ENCODE peak calls at places on chromosomes 11 and 22, in seven cellular contexts. R, D, Q, U, E, V and L are unnamed samples.
A peak's percentile ranks its signal among the peaks of the same experiment; 100 is the strongest.

GRCh38 chr11:68026391-68027105 is 3.9 kb upstream of the NDUFS8 start:
- DNase-seq in R (no peak), D (no peak), Q (no peak), U (no peak), E (no peak), V (no peak), L (no peak)

GRCh38 chr22:37462983-37463382 is 23.2 kb downstream of the MFNG start:
- DNase-seq in R (no peak), D (no peak), Q (no peak), U (no peak), E (peak; percentile 36), V (no peak), L (no peak)

GRCh38 chr11:129061466-129062194 is 119.0 kb upstream of the TP53AIP1 start:
- DNase-seq in R (no peak), D (no peak), Q (no peak), U (no peak), E (peak; percentile 52), V (no peak), L (no peak)

GRCh38 chr11:68150029-68150428 is 28.8 kb upstream of the CHKA start:
- DNase-seq in R (no peak), D (no peak), Q (peak; percentile 48), U (no peak), E (peak; percentile 78), V (peak; percentile 82), L (no peak)

GRCh38 chr11:9180784-9181183 is 84.4 kb downstream of the DENND5A start:
- DNase-seq in R (peak; percentile 63), D (no peak), Q (no peak), U (no peak), E (no peak), V (no peak), L (no peak)

GRCh38 chr11:72223615-72224586 is 666 bp upstream of the INPPL1 start:
- DNase-seq in R (no peak), D (no peak), Q (peak; percentile 87), U (peak; percentile 69), E (peak; percentile 79), V (peak; percentile 80), L (peak; percentile 62)

GRCh38 chr11:78193806-78194205 is 5.1 kb downstream of the USP35 start:
- DNase-seq in R (no peak), D (no peak), Q (no peak), U (no peak), E (no peak), V (no peak), L (no peak)

GRCh38 chr22:18156878-18157713 is 7.1 kb downstream of the USP18 start:
- DNase-seq in R (peak; percentile 98), D (peak; percentile 43), Q (no peak), U (peak; percentile 43), E (peak; percentile 72), V (no peak), L (no peak)

GRCh38 chr11:118306556-118306955 is 2.0 kb downstream of the CD3E start:
- DNase-seq in R (no peak), D (no peak), Q (no peak), U (no peak), E (no peak), V (no peak), L (no peak)

GRCh38 chr11:6320411-6321207 is at the start of gene CAVIN3:
- DNase-seq in R (no peak), D (peak; percentile 25), Q (peak; percentile 92), U (peak; percentile 88), E (peak; percentile 77), V (peak; percentile 87), L (no peak)

GRCh38 chr11:68954970-68955958 is 25.5 kb downstream of the MRGPRD start:
- DNase-seq in R (no peak), D (no peak), Q (no peak), U (no peak), E (peak; percentile 15), V (peak; percentile 49), L (no peak)

GRCh38 chr11:118338637-118339061 is 3.9 kb downstream of the CD3D start:
- DNase-seq in R (no peak), D (no peak), Q (no peak), U (peak; percentile 61), E (no peak), V (no peak), L (peak; percentile 62)

GRCh38 chr11:20087118-20087521 is 73.2 kb downstream of the DBX1 start:
- DNase-seq in R (peak; percentile 96), D (no peak), Q (no peak), U (no peak), E (no peak), V (no peak), L (no peak)

GRCh38 chr11:120334894-120335462 is 1.2 kb upstream of the ARHGEF12 start:
- DNase-seq in R (peak; percentile 58), D (no peak), Q (no peak), U (peak; percentile 85), E (peak; percentile 62), V (no peak), L (no peak)

GRCh38 chr11:114938799-114939198 is 260.5 kb downstream of the NXPE2 start:
- DNase-seq in R (no peak), D (no peak), Q (no peak), U (no peak), E (no peak), V (no peak), L (no peak)

GRCh38 chr11:19988598-19988997 is 171.7 kb downstream of the DBX1 start:
- DNase-seq in R (peak; percentile 94), D (no peak), Q (no peak), U (no peak), E (peak; percentile 15), V (peak; percentile 72), L (no peak)

GRCh38 chr11:43515090-43515489 is 156.4 kb downstream of the TTC17 start:
- DNase-seq in R (no peak), D (no peak), Q (no peak), U (peak; percentile 16), E (no peak), V (no peak), L (no peak)
- TF ChIP-seq CTCF in R (peak; percentile 18), D (no peak), Q (no peak), U (peak; percentile 7), E (no peak), V (no peak), L (no peak)

GRCh38 chr11:103585911-103586310 is 450.5 kb upstream of the DDI1 start:
- DNase-seq in R (no peak), D (no peak), Q (no peak), U (no peak), E (no peak), V (no peak), L (no peak)
- TF ChIP-seq CTCF in R (no peak), D (no peak), Q (no peak), U (no peak), E (no peak), V (no peak), L (no peak)

GRCh38 chr11:110478410-110478809 is 48.7 kb downstream of the FDX1 start:
- DNase-seq in R (no peak), D (no peak), Q (no peak), U (no peak), E (no peak), V (no peak), L (no peak)
- TF ChIP-seq CTCF in R (no peak), D (peak; percentile 19), Q (no peak), U (peak; percentile 40), E (no peak), V (no peak), L (no peak)

DNA sequence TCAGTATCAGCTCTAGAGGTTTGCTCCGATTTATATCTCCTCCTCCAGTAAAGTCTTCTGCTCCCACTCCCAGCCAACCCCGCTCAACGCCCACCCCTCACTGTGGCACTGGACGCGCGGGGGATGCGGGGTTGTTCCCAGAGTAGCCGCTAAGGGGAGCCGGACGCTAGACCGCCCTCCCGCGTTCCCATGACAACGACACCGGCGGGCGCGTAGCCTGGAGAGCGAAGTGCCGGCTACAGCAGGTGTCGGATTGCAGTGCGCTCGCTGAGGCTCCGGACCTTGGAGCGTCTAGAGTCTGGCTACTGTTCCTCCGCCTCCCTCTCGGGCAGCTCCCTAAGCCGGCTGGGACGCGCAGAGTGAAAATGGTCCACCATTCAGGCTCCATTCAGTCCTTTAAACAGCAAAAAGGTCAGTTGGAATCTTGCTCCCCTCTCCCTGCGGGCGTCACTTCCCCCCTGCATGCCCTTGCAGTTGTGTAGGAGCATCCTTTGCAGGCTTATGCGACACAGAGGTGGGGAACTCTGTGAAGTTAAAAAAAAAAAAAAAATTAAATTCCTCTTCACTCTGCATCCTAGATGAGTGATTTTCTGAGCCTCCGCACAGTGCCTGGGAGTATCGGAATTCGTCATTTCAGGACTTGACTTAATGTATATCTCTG is at the start of gene ANO3:
- DNase-seq in R (peak; percentile 17), D (peak; percentile 72), Q (no peak), U (peak; percentile 47), E (peak; percentile 88), V (peak; percentile 79), L (no peak)
- TF ChIP-seq CTCF in R (peak; percentile 85), D (peak; percentile 41), Q (peak; percentile 22), U (no peak), E (peak; percentile 74), V (peak; percentile 37), L (no peak)

GRCh38 chr11:12235549-12235944 is 125.2 kb downstream of the MICAL2 start:
- DNase-seq in R (no peak), D (no peak), Q (no peak), U (peak; percentile 39), E (no peak), V (no peak), L (no peak)

GRCh38 chr11:12235945-12236743 is 125.8 kb downstream of the MICAL2 start:
- DNase-seq in R (no peak), D (no peak), Q (no peak), U (peak; percentile 77), E (no peak), V (peak; percentile 58), L (peak; percentile 57)

GRCh38 chr11:12235080-12235479 is 124.7 kb downstream of the MICAL2 start:
- DNase-seq in R (no peak), D (no peak), Q (no peak), U (no peak), E (no peak), V (no peak), L (no peak)

GRCh38 chr11:12237381-12237784 is 127.0 kb downstream of the MICAL2 start:
- DNase-seq in R (no peak), D (no peak), Q (no peak), U (no peak), E (no peak), V (no peak), L (no peak)

GRCh38 chr11:12236744-12237101 is 126.3 kb downstream of the MICAL2 start:
- DNase-seq in R (no peak), D (no peak), Q (no peak), U (no peak), E (no peak), V (no peak), L (no peak)
- TF ChIP-seq CTCF in R (no peak), D (peak; percentile 46), Q (no peak), U (no peak), E (peak; percentile 9), V (no peak), L (no peak)

GRCh38 chr11:63905179-63905578 is 11.8 kb downstream of the RCOR2 start:
- DNase-seq in R (no peak), D (no peak), Q (no peak), U (no peak), E (no peak), V (no peak), L (no peak)

GRCh38 chr11:63907808-63908530 is 9.0 kb downstream of the RCOR2 start:
- DNase-seq in R (no peak), D (no peak), Q (no peak), U (no peak), E (no peak), V (no peak), L (no peak)

GRCh38 chr11:63906087-63906486 is 10.9 kb downstream of the RCOR2 start:
- DNase-seq in R (no peak), D (no peak), Q (no peak), U (no peak), E (no peak), V (no peak), L (no peak)

GRCh38 chr11:63907063-63907462 is 9.9 kb downstream of the RCOR2 start:
- DNase-seq in R (no peak), D (no peak), Q (no peak), U (no peak), E (no peak), V (no peak), L (no peak)

GRCh38 chr11:63906585-63906984 is 10.4 kb downstream of the RCOR2 start:
- DNase-seq in R (no peak), D (no peak), Q (no peak), U (peak; percentile 47), E (peak; percentile 35), V (no peak), L (peak; percentile 34)
- TF ChIP-seq CTCF in R (no peak), D (no peak), Q (peak; percentile 25), U (peak; percentile 18), E (peak; percentile 43), V (peak; percentile 21), L (peak; percentile 28)